ENCODE peak calls at places on chromosomes 4 and X, in nine cellular contexts. Z is left lobe of liver; U is stimulated activated CD4-positive, alpha-beta T cell treated with anti-CD3 and anti-CD28 coated beads, Interleukin-12 subunit alpha, Interleukin-12 subunit beta, amount 100 ng/mL, for 48 hours; G is aorta; C is OCI-M1; T is SK-N-MC; B is spleen; D is nephron progenitor cell; J is Jurkat, Clone E6-1. Y is an unnamed sample.

GRCh38 chrX:13506574-13506973 is 62.8 kb upstream of the EGFL6 start:
- DNase-seq in Z (peak), U (no peak), G (no peak), C (peak), T (no peak), B (peak), D (peak), J (peak), Y (peak)

GRCh38 chr4:55503164-55503563 is 43.5 kb downstream of the CLOCK start:
- DNase-seq in Z (no peak), U (no peak), G (no peak), C (peak), T (no peak), B (no peak), D (no peak), J (no peak), Y (no peak)

GRCh38 chrX:150792949-150793527 is 99.8 kb downstream of the MTMR1 start:
- DNase-seq in Z (no peak), U (no peak), G (no peak), C (no peak), T (no peak), B (no peak), D (no peak), J (no peak), Y (no peak)

GRCh38 chr4:151960449-151961246 is 199.8 kb upstream of the GATB start:
- DNase-seq in Z (no peak), U (no peak), G (no peak), C (no peak), T (no peak), B (no peak), D (no peak), J (no peak), Y (no peak)

GRCh38 chrX:53374222-53374820 is 48.1 kb downstream of the SMC1A start:
- DNase-seq in Z (no peak), U (no peak), G (no peak), C (peak), T (no peak), B (no peak), D (no peak), J (no peak), Y (no peak)

GRCh38 chr4:139176299-139177048 is 544 bp downstream of the ELF2 start:
- DNase-seq in Z (peak), U (peak), G (peak), C (peak), T (no peak), B (peak), D (peak), J (no peak), Y (peak)

GRCh38 chrX:108177321-108177990 is 85.9 kb downstream of the ATG4A start:
- DNase-seq in Z (no peak), U (no peak), G (no peak), C (no peak), T (no peak), B (no peak), D (no peak), J (no peak), Y (no peak)

GRCh38 chr4:24973471-24974251 is 57.1 kb downstream of the LGI2 start:
- DNase-seq in Z (peak), U (no peak), G (peak), C (no peak), T (no peak), B (peak), D (peak), J (no peak), Y (peak)

GRCh38 chr4:117783716-117784115 is 250.6 kb upstream of the NDST3 start:
- DNase-seq in Z (no peak), U (no peak), G (no peak), C (no peak), T (no peak), B (no peak), D (no peak), J (no peak), Y (no peak)

GRCh38 chr4:93809773-93810172 is 18.8 kb upstream of the ATOH1 start:
- DNase-seq in Z (no peak), U (no peak), G (no peak), C (no peak), T (no peak), B (no peak), D (no peak), J (no peak), Y (peak)

GRCh38 chr4:158741622-158742021 is 18.4 kb upstream of the PPID start:
- DNase-seq in Z (no peak), U (no peak), G (no peak), C (no peak), T (no peak), B (no peak), D (no peak), J (no peak), Y (no peak)

GRCh38 chrX:56798866-56799864 is 70.1 kb downstream of the NBDY start:
- DNase-seq in Z (no peak), U (no peak), G (no peak), C (no peak), T (no peak), B (peak), D (peak), J (no peak), Y (no peak)

GRCh38 chr4:1459664-1460511 is 53.6 kb upstream of the NKX1-1 start:
- DNase-seq in Z (peak), U (no peak), G (no peak), C (no peak), T (no peak), B (peak), D (no peak), J (no peak), Y (no peak)

GRCh38 chr4:85571008-85571407 is 96.1 kb downstream of the ARHGAP24 start:
- DNase-seq in Z (no peak), U (no peak), G (no peak), C (no peak), T (no peak), B (no peak), D (no peak), J (no peak), Y (no peak)

GRCh38 chr4:78551420-78552351 is at the start of gene ANXA3:
- DNase-seq in Z (peak), U (peak), G (peak), C (no peak), T (no peak), B (peak), D (peak), J (no peak), Y (peak)

GRCh38 chr4:3046149-3046548 is 28.2 kb downstream of the HTT-AS start:
- DNase-seq in Z (no peak), U (no peak), G (no peak), C (peak), T (no peak), B (peak), D (no peak), J (no peak), Y (no peak)

GRCh38 chrX:130105226-130105625 is 5.1 kb downstream of the ELF4 start:
- DNase-seq in Z (no peak), U (no peak), G (no peak), C (no peak), T (no peak), B (no peak), D (no peak), J (no peak), Y (no peak)

GRCh38 chr4:141711211-141711610 is 74.8 kb downstream of the IL15 start:
- DNase-seq in Z (no peak), U (no peak), G (no peak), C (peak), T (no peak), B (no peak), D (peak), J (peak), Y (no peak)

GRCh38 chr4:38154681-38155588 is 194.7 kb downstream of the PTTG2 start:
- DNase-seq in Z (no peak), U (no peak), G (no peak), C (peak), T (no peak), B (no peak), D (no peak), J (no peak), Y (peak)

GRCh38 chrX:17590892-17591740 is 146.2 kb upstream of the SCML1 start:
- DNase-seq in Z (peak), U (peak), G (peak), C (peak), T (no peak), B (no peak), D (peak), J (peak), Y (peak)

GRCh38 chrX:34813618-34814017 is 129.0 kb upstream of the FAM47B start:
- DNase-seq in Z (no peak), U (no peak), G (no peak), C (no peak), T (no peak), B (no peak), D (no peak), J (no peak), Y (no peak)

GRCh38 chr4:138948918-138949317 is 66.7 kb upstream of the NOCT start:
- DNase-seq in Z (no peak), U (no peak), G (no peak), C (no peak), T (no peak), B (no peak), D (no peak), J (no peak), Y (no peak)

GRCh38 chr4:146654976-146655761 is 16.5 kb downstream of the POU4F2 start:
- DNase-seq in Z (no peak), U (no peak), G (no peak), C (no peak), T (no peak), B (no peak), D (peak), J (no peak), Y (no peak)

GRCh38 chr4:108540536-108540935 is 79.8 kb upstream of the RPL34 start:
- DNase-seq in Z (no peak), U (no peak), G (no peak), C (peak), T (no peak), B (no peak), D (no peak), J (peak), Y (no peak)

GRCh38 chrX:131792356-131792749 is 230.7 kb upstream of the STK26 start:
- DNase-seq in Z (no peak), U (no peak), G (peak), C (no peak), T (peak), B (peak), D (no peak), J (no peak), Y (no peak)

GRCh38 chr4:8045909-8046308 is 106.2 kb upstream of the AFAP1 start:
- DNase-seq in Z (no peak), U (no peak), G (no peak), C (no peak), T (no peak), B (no peak), D (no peak), J (no peak), Y (no peak)